ENCODE peak calls at places on chromosomes 1 and 21, in nine cellular contexts. G is endothelial cell of umbilical vein, M is H9, D is hepatocyte, V is mammary epithelial cell, Y is GM23248, B is neural progenitor cell, Q is HCT116, S is GM23338. F is an unnamed sample.

GRCh38 chr1:22053861-22054770 is 1.6 kb downstream of the CDC42 start:
- DNase-seq in B (no peak), G (no peak), S (no peak), V (peak; percentile 71), M (no peak), D (no peak), Q (no peak), Y (peak; percentile 30), F (no peak)

GRCh38 chr1:200744143-200744542 is 5.5 kb downstream of the CAMSAP2 start:
- DNase-seq in V (no peak), B (no peak), D (no peak), G (no peak), Y (no peak), M (no peak), Q (no peak), S (no peak), F (no peak)

GRCh38 chr21:46421756-46422555 is 36.7 kb upstream of the DIP2A start:
- DNase-seq in Q (no peak), M (no peak), B (no peak), S (no peak), D (no peak), Y (no peak), V (no peak), G (no peak), F (no peak)

GRCh38 chr1:178371236-178371635 is 125.5 kb downstream of the CLEC20A start:
- DNase-seq in B (peak; percentile 33), V (peak; percentile 12), M (peak; percentile 36), Q (no peak), S (peak; percentile 37), D (peak; percentile 4), G (peak; percentile 72), Y (peak; percentile 44), F (no peak)

GRCh38 chr1:167289063-167289442 is 68.4 kb downstream of the POU2F1 start:
- DNase-seq in B (no peak), M (no peak), G (no peak), Y (no peak), V (no peak), D (no peak), Q (no peak), S (no peak), F (no peak)

GRCh38 chr1:86110451-86111129 is 46.0 kb downstream of the COL24A1 start:
- DNase-seq in D (no peak), G (no peak), B (no peak), Q (no peak), V (no peak), M (no peak), S (no peak), Y (no peak), F (no peak)

GRCh38 chr1:77888071-77888428 is 374 bp upstream of the NEXN start:
- DNase-seq in D (peak; percentile 66), Q (no peak), S (no peak), B (no peak), M (no peak), Y (peak; percentile 80), G (no peak), V (no peak), F (no peak)

GRCh38 chr1:198042168-198042567 is 114.6 kb upstream of the NEK7 start:
- DNase-seq in G (no peak), S (no peak), Q (no peak), V (no peak), M (no peak), Y (no peak), B (no peak), D (no peak), F (no peak)

GRCh38 chr21:16195476-16195875 is 465.7 kb downstream of the USP25 start:
- DNase-seq in S (no peak), B (no peak), M (no peak), V (peak; percentile 25), D (no peak), Q (no peak), Y (peak; percentile 83), G (peak; percentile 57), F (no peak)

GRCh38 chr1:172394167-172394751 is 26.2 kb upstream of the C1orf105 start:
- DNase-seq in V (peak; percentile 48), G (no peak), B (no peak), D (peak; percentile 54), M (no peak), S (peak; percentile 48), Q (no peak), Y (peak; percentile 49), F (no peak)

GRCh38 chr1:81452693-81453344 is 347.9 kb upstream of the ADGRL2 start:
- DNase-seq in B (no peak), Q (no peak), M (no peak), G (no peak), S (no peak), V (peak; percentile 67), D (no peak), Y (no peak), F (no peak)

GRCh38 chr21:41993744-41994143 is 16.4 kb downstream of the ZBTB21 start:
- DNase-seq in M (no peak), B (no peak), S (no peak), Q (no peak), G (peak; percentile 21), Y (peak; percentile 94), D (no peak), V (no peak), F (no peak)

GRCh38 chr21:46189213-46189958 is 5.1 kb upstream of the SPATC1L start:
- DNase-seq in Y (peak; percentile 82), D (peak; percentile 18), S (no peak), G (peak; percentile 14), B (no peak), M (peak; percentile 26), V (peak; percentile 21), Q (no peak), F (no peak)

GRCh38 chr1:84583648-84584047 is 9.4 kb upstream of the CTBS start:
- DNase-seq in V (no peak), G (no peak), Q (no peak), Y (no peak), B (peak; percentile 42), M (peak; percentile 34), S (no peak), D (no peak), F (no peak)

DNA sequence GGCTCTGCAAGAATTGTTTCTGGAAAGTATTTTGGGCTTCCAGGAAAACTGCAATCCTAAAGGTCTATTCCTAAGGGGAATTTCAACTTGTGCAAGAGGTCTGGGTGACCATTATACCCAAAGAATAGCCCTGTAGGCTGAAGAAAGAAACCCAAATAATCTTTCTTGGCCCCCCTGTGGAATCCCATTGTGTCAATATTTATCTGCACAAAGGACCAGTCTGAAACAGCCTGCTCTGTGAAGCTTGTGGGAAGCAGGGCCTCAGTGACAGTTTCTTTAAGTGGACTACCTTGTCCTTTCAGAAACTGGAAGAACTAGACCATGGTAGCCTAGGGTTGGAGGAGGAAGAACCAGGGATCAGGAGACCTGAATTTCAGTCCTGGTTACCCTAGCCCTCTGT is 58.4 kb upstream of the HSD17B7 start:
- DNase-seq in M (no peak), V (no peak), G (no peak), Y (no peak), Q (no peak), B (peak; percentile 20), S (no peak), D (no peak), F (no peak)
- H3K79me2 ChIP-seq in M (no peaks in the 10 kb centered on the region), V (no peaks in the 10 kb centered on the region), G (no peaks in the 10 kb centered on the region), Y (peaks cover 87% of the 10 kb centered on the region), Q (no peaks in the 10 kb centered on the region), B (no peaks in the 10 kb centered on the region), S (no peaks in the 10 kb centered on the region), D (peaks cover 2% of the 10 kb centered on the region), F (no peaks in the 10 kb centered on the region)

GRCh38 chr1:168879906-168880734 is 151.1 kb upstream of the DPT start:
- DNase-seq in B (peak; percentile 3), G (peak; percentile 8), S (peak; percentile 16), V (peak; percentile 72), Q (no peak), Y (peak; percentile 50), M (no peak), D (peak; percentile 17), F (no peak)
- H2AFZ ChIP-seq in B (peak overlapping the region; percentile 58), G (no peak overlapping the region), S (peak overlapping the region; percentile 86), V (no peak overlapping the region), Q (no peak overlapping the region), Y (peak overlapping the region; percentile 71), M (no peak overlapping the region), D (no peak overlapping the region), F (no peak overlapping the region)

GRCh38 chr1:119713039-119713537 is 1.4 kb downstream of the PHGDH start:
- DNase-seq in Y (peak; percentile 67), S (no peak), G (no peak), M (peak; percentile 39), V (no peak), B (peak; percentile 36), Q (no peak), D (peak; percentile 34), F (no peak)

GRCh38 chr1:119713538-119714456 is 2.1 kb downstream of the PHGDH start:
- DNase-seq in M (peak; percentile 70), D (peak; percentile 21), Q (no peak), V (no peak), Y (peak; percentile 59), G (no peak), B (peak; percentile 61), S (peak; percentile 82), F (no peak)

GRCh38 chr1:119718409-119718808 is 6.7 kb downstream of the PHGDH start:
- DNase-seq in Y (no peak), D (no peak), B (no peak), M (no peak), S (no peak), G (no peak), Q (no peak), V (no peak), F (no peak)

GRCh38 chr1:119714583-119714982 is 2.8 kb downstream of the PHGDH start:
- DNase-seq in Q (no peak), D (no peak), S (peak; percentile 38), M (no peak), V (no peak), Y (peak; percentile 41), G (no peak), B (no peak), F (no peak)

GRCh38 chr1:119715542-119715941 is 3.8 kb downstream of the PHGDH start:
- DNase-seq in G (no peak), V (no peak), B (no peak), D (peak; percentile 61), Y (peak; percentile 36), M (no peak), Q (no peak), S (peak; percentile 35), F (no peak)
- H4K20me1 ChIP-seq in G (no peaks in the 10 kb centered on the region), V (peaks cover 2% of the 10 kb centered on the region), B (peaks cover 73% of the 10 kb centered on the region), D (peaks cover 28% of the 10 kb centered on the region), Y (peaks cover 15% of the 10 kb centered on the region), M (peaks cover 2% of the 10 kb centered on the region), Q (no peaks in the 10 kb centered on the region), S (peaks cover 68% of the 10 kb centered on the region), F (no peaks in the 10 kb centered on the region)

GRCh38 chr1:228402638-228403025 is 4.0 kb downstream of the TRIM11 start:
- DNase-seq in G (no peak), V (peak; percentile 33), B (no peak), Q (no peak), S (no peak), M (peak; percentile 5), Y (no peak), D (no peak), F (no peak)

GRCh38 chr1:228400692-228401454 is 5.8 kb downstream of the TRIM11 start:
- DNase-seq in G (no peak), M (peak; percentile 23), S (no peak), Q (no peak), V (no peak), B (no peak), Y (no peak), D (no peak), F (no peak)

GRCh38 chr1:228403231-228403631 is 3.4 kb downstream of the TRIM11 start:
- DNase-seq in S (no peak), Q (no peak), V (no peak), Y (no peak), G (no peak), B (no peak), D (no peak), M (peak; percentile 13), F (no peak)

GRCh38 chr1:228400237-228400651 is 6.4 kb downstream of the TRIM11 start:
- DNase-seq in Q (no peak), M (peak; percentile 8), B (no peak), G (no peak), V (no peak), Y (no peak), D (no peak), S (no peak), F (no peak)

GRCh38 chr1:228401782-228402637 is 4.6 kb downstream of the TRIM11 start:
- DNase-seq in G (no peak), M (peak; percentile 13), D (no peak), Y (no peak), B (no peak), Q (no peak), S (no peak), V (no peak), F (no peak)
- H3K79me2 ChIP-seq in G (peaks cover 63% of the 10 kb centered on the region), M (peaks cover 23% of the 10 kb centered on the region), D (peaks cover 54% of the 10 kb centered on the region), Y (peaks cover 74% of the 10 kb centered on the region), B (peaks cover 49% of the 10 kb centered on the region), Q (peaks cover 71% of the 10 kb centered on the region), S (peaks cover 38% of the 10 kb centered on the region), V (peaks cover 91% of the 10 kb centered on the region), F (peaks cover 64% of the 10 kb centered on the region)